ENCODE peak calls at places on chromosomes 4 and X, in nine cellular contexts. G, R, Z, L, T, S, F, D and M are unnamed samples.
A peak's percentile ranks its signal among the peaks of the same experiment; 100 is the strongest.

GRCh38 chr4:48141048-48141447 is 7.0 kb upstream of the TXK start:
- DNase-seq in G (no peak), R (no peak), Z (no peak), L (no peak), T (no peak), S (no peak), F (no peak), D (no peak), M (no peak)

GRCh38 chrX:107348051-107348450 is 101.4 kb upstream of the FRMPD3 start:
- DNase-seq in G (no peak), R (no peak), Z (no peak), L (no peak), T (no peak), S (no peak), F (no peak), D (no peak), M (no peak)

GRCh38 chr4:25843340-25844097 is 19.3 kb downstream of the SEL1L3 start:
- DNase-seq in G (no peak), R (no peak), Z (peak; percentile 37), L (peak; percentile 69), T (no peak), S (peak; percentile 67), F (peak; percentile 66), D (no peak), M (no peak)

GRCh38 chr4:1882850-1883271 is 11.7 kb downstream of the NSD2 start:
- DNase-seq in G (no peak), R (no peak), Z (no peak), L (no peak), T (no peak), S (no peak), F (no peak), D (no peak), M (no peak)

GRCh38 chrX:25726539-25726938 is 411.6 kb upstream of the MAGEB18 start:
- DNase-seq in G (no peak), R (no peak), Z (no peak), L (no peak), T (no peak), S (no peak), F (no peak), D (no peak), M (no peak)

GRCh38 chrX:73068467-73069364 is 10.6 kb downstream of the PABPC1L2A start:
- DNase-seq in G (no peak), R (no peak), Z (no peak), L (no peak), T (no peak), S (no peak), F (no peak), D (no peak), M (peak; percentile 76)

GRCh38 chrX:22365460-22365859 is 92.7 kb downstream of the CBLL2 start:
- DNase-seq in G (peak; percentile 80), R (no peak), Z (no peak), L (no peak), T (no peak), S (no peak), F (no peak), D (no peak), M (no peak)

GRCh38 chr4:109801895-109802319 is at the start of gene CFI:
- DNase-seq in G (peak; percentile 12), R (no peak), Z (no peak), L (no peak), T (no peak), S (no peak), F (no peak), D (no peak), M (no peak)

GRCh38 chrX:46554942-46555341 is 9.7 kb upstream of the ZNF674 start:
- DNase-seq in G (no peak), R (no peak), Z (no peak), L (no peak), T (no peak), S (no peak), F (no peak), D (no peak), M (no peak)

GRCh38 chr4:155854597-155855226 is 11.4 kb downstream of the ASIC5 start:
- DNase-seq in G (peak; percentile 53), R (no peak), Z (no peak), L (no peak), T (no peak), S (no peak), F (no peak), D (no peak), M (no peak)